ENCODE peak calls at places on chromosomes 7 and 10, in four cellular contexts. One of them, this sample, is unnamed.
A peak's percentile ranks its signal among the peaks of the same experiment; 100 is the strongest.

GRCh38 chr7:115724400-115725056 is 306.0 kb downstream of the TFEC start:
- DNase-seq in NCI-H1092 treated with DMSO at 0.1 percent for 48 hours: peak; percentile 99
- DNase-seq in epithelial cell of proximal tubule: no peak
- DNase-seq in NCI-H1436: peak; percentile 74
- DNase-seq in this sample: peak; percentile 100

GRCh38 chr7:5661941-5662340 is 119.5 kb downstream of the RNF216 start:
- DNase-seq in NCI-H1092 treated with DMSO at 0.1 percent for 48 hours: no peak
- DNase-seq in epithelial cell of proximal tubule: no peak
- DNase-seq in NCI-H1436: no peak
- DNase-seq in this sample: no peak

GRCh38 chr7:128837521-128837921 is 7.3 kb downstream of the FLNC start:
- DNase-seq in NCI-H1092 treated with DMSO at 0.1 percent for 48 hours: no peak
- DNase-seq in epithelial cell of proximal tubule: no peak
- DNase-seq in NCI-H1436: no peak
- DNase-seq in this sample: no peak

GRCh38 chr7:77239471-77239870 is 39.9 kb upstream of the FGL2 start:
- DNase-seq in NCI-H1092 treated with DMSO at 0.1 percent for 48 hours: no peak
- DNase-seq in epithelial cell of proximal tubule: no peak
- DNase-seq in NCI-H1436: no peak
- DNase-seq in this sample: no peak

GRCh38 chr10:110706690-110707098 is 62.6 kb downstream of the RBM20 start:
- DNase-seq in NCI-H1092 treated with DMSO at 0.1 percent for 48 hours: no peak
- DNase-seq in epithelial cell of proximal tubule: peak; percentile 10
- DNase-seq in NCI-H1436: no peak
- DNase-seq in this sample: no peak

GRCh38 chr10:124296813-124297788 is 121.6 kb downstream of the OAT start:
- DNase-seq in NCI-H1092 treated with DMSO at 0.1 percent for 48 hours: no peak
- DNase-seq in epithelial cell of proximal tubule: no peak
- DNase-seq in NCI-H1436: no peak
- DNase-seq in this sample: no peak

GRCh38 chr7:19116121-19117080 is 1.0 kb downstream of the TWIST1 start:
- DNase-seq in NCI-H1092 treated with DMSO at 0.1 percent for 48 hours: peak; percentile 74
- DNase-seq in epithelial cell of proximal tubule: no peak
- DNase-seq in NCI-H1436: no peak
- DNase-seq in this sample: peak; percentile 38

GRCh38 chr7:15326044-15326644 is 235.7 kb downstream of the AGMO start:
- DNase-seq in NCI-H1092 treated with DMSO at 0.1 percent for 48 hours: peak; percentile 76
- DNase-seq in epithelial cell of proximal tubule: no peak
- DNase-seq in NCI-H1436: peak; percentile 29
- DNase-seq in this sample: peak; percentile 70

GRCh38 chr7:27835408-27835807 is 95.4 kb downstream of the TAX1BP1 start:
- DNase-seq in NCI-H1092 treated with DMSO at 0.1 percent for 48 hours: no peak
- DNase-seq in epithelial cell of proximal tubule: no peak
- DNase-seq in NCI-H1436: no peak
- DNase-seq in this sample: no peak

GRCh38 chr10:79444243-79445119 is 943 bp downstream of the ZCCHC24 start:
- DNase-seq in NCI-H1092 treated with DMSO at 0.1 percent for 48 hours: peak; percentile 16
- DNase-seq in epithelial cell of proximal tubule: no peak
- DNase-seq in NCI-H1436: no peak
- DNase-seq in this sample: peak; percentile 0

GRCh38 chr7:55349126-55349525 is 16.0 kb upstream of the LANCL2 start:
- DNase-seq in NCI-H1092 treated with DMSO at 0.1 percent for 48 hours: no peak
- DNase-seq in epithelial cell of proximal tubule: no peak
- DNase-seq in NCI-H1436: no peak
- DNase-seq in this sample: no peak

GRCh38 chr10:12541446-12542067 is 192.2 kb downstream of the CAMK1D start:
- DNase-seq in NCI-H1092 treated with DMSO at 0.1 percent for 48 hours: no peak
- DNase-seq in epithelial cell of proximal tubule: no peak
- DNase-seq in NCI-H1436: no peak
- DNase-seq in this sample: no peak

GRCh38 chr7:141231018-141231792 is 157.3 kb downstream of the TMEM178B start:
- DNase-seq in NCI-H1092 treated with DMSO at 0.1 percent for 48 hours: peak; percentile 46
- DNase-seq in epithelial cell of proximal tubule: no peak
- DNase-seq in NCI-H1436: no peak
- DNase-seq in this sample: peak; percentile 31

GRCh38 chr7:80764132-80764531 is 125.7 kb downstream of the CD36 start:
- DNase-seq in NCI-H1092 treated with DMSO at 0.1 percent for 48 hours: peak; percentile 37
- DNase-seq in epithelial cell of proximal tubule: no peak
- DNase-seq in NCI-H1436: no peak
- DNase-seq in this sample: no peak

GRCh38 chr7:158422551-158423189 is 165.0 kb downstream of the PTPRN2 start:
- DNase-seq in NCI-H1092 treated with DMSO at 0.1 percent for 48 hours: no peak
- DNase-seq in epithelial cell of proximal tubule: no peak
- DNase-seq in NCI-H1436: no peak
- DNase-seq in this sample: no peak

GRCh38 chr7:140159487-140159886 is 17.3 kb downstream of the KDM7A start:
- DNase-seq in NCI-H1092 treated with DMSO at 0.1 percent for 48 hours: no peak
- DNase-seq in epithelial cell of proximal tubule: no peak
- DNase-seq in NCI-H1436: no peak
- DNase-seq in this sample: no peak

GRCh38 chr10:985361-985760 is 2.9 kb upstream of the GTPBP4 start:
- DNase-seq in NCI-H1092 treated with DMSO at 0.1 percent for 48 hours: no peak
- DNase-seq in epithelial cell of proximal tubule: no peak
- DNase-seq in NCI-H1436: no peak
- DNase-seq in this sample: no peak

GRCh38 chr7:30321089-30321991 is 36.9 kb downstream of the ZNRF2 start:
- DNase-seq in NCI-H1092 treated with DMSO at 0.1 percent for 48 hours: peak; percentile 16
- DNase-seq in epithelial cell of proximal tubule: no peak
- DNase-seq in NCI-H1436: no peak
- DNase-seq in this sample: no peak

GRCh38 chr7:36037121-36037662 is 115.9 kb upstream of the EEPD1 start:
- DNase-seq in NCI-H1092 treated with DMSO at 0.1 percent for 48 hours: no peak
- DNase-seq in epithelial cell of proximal tubule: no peak
- DNase-seq in NCI-H1436: peak; percentile 8
- DNase-seq in this sample: no peak

GRCh38 chr10:130778166-130778545 is 533.4 kb downstream of the TCERG1L start:
- DNase-seq in NCI-H1092 treated with DMSO at 0.1 percent for 48 hours: no peak
- DNase-seq in epithelial cell of proximal tubule: no peak
- DNase-seq in NCI-H1436: no peak
- DNase-seq in this sample: no peak